ENCODE peak calls at places on chromosomes 3 and 15, in five cellular contexts. One of them, this sample, is unnamed.

GRCh38 chr3:56593455-56594158 is 36.6 kb downstream of the CCDC66 start:
- DNase-seq in AG10803: no peak
- DNase-seq in thoracic aorta: no peak
- DNase-seq in lung: no peak
- DNase-seq in CD4-positive, alpha-beta T cell: peak
- DNase-seq in this sample: no peak

GRCh38 chr15:52227456-52227855 is 36.3 kb upstream of the GNB5 start:
- DNase-seq in AG10803: peak
- DNase-seq in thoracic aorta: peak
- DNase-seq in lung: peak
- DNase-seq in CD4-positive, alpha-beta T cell: peak
- DNase-seq in this sample: peak

GRCh38 chr3:128236667-128237066 is 83.4 kb downstream of the EEFSEC start:
- DNase-seq in AG10803: no peak
- DNase-seq in thoracic aorta: no peak
- DNase-seq in lung: no peak
- DNase-seq in CD4-positive, alpha-beta T cell: no peak
- DNase-seq in this sample: no peak

GRCh38 chr15:66830358-66830757 is 128.3 kb downstream of the SMAD6 start:
- DNase-seq in AG10803: peak
- DNase-seq in thoracic aorta: no peak
- DNase-seq in lung: no peak
- DNase-seq in CD4-positive, alpha-beta T cell: no peak
- DNase-seq in this sample: no peak

GRCh38 chr3:99635348-99635747 is 3.0 kb upstream of the COL8A1 start:
- DNase-seq in AG10803: no peak
- DNase-seq in thoracic aorta: no peak
- DNase-seq in lung: no peak
- DNase-seq in CD4-positive, alpha-beta T cell: no peak
- DNase-seq in this sample: no peak

GRCh38 chr3:125132815-125133214 is 77.0 kb upstream of the HEG1 start:
- DNase-seq in AG10803: no peak
- DNase-seq in thoracic aorta: no peak
- DNase-seq in lung: no peak
- DNase-seq in CD4-positive, alpha-beta T cell: no peak
- DNase-seq in this sample: no peak

GRCh38 chr3:153277029-153277428 is 115.0 kb downstream of the RAP2B start:
- DNase-seq in AG10803: peak
- DNase-seq in thoracic aorta: no peak
- DNase-seq in lung: no peak
- DNase-seq in CD4-positive, alpha-beta T cell: no peak
- DNase-seq in this sample: no peak

GRCh38 chr3:102336130-102336529 is 98.7 kb upstream of the ZPLD1 start:
- DNase-seq in AG10803: no peak
- DNase-seq in thoracic aorta: no peak
- DNase-seq in lung: no peak
- DNase-seq in CD4-positive, alpha-beta T cell: no peak
- DNase-seq in this sample: no peak

GRCh38 chr3:163543558-163544189 is 1534.6 kb downstream of the SI start:
- DNase-seq in AG10803: no peak
- DNase-seq in thoracic aorta: no peak
- DNase-seq in lung: no peak
- DNase-seq in CD4-positive, alpha-beta T cell: no peak
- DNase-seq in this sample: no peak
- TF ChIP-seq CTCF in AG10803: no peak
- TF ChIP-seq CTCF in thoracic aorta: no peak
- TF ChIP-seq CTCF in lung: no peak
- TF ChIP-seq CTCF in CD4-positive, alpha-beta T cell: no peak
- TF ChIP-seq CTCF in this sample: no peak

DNA sequence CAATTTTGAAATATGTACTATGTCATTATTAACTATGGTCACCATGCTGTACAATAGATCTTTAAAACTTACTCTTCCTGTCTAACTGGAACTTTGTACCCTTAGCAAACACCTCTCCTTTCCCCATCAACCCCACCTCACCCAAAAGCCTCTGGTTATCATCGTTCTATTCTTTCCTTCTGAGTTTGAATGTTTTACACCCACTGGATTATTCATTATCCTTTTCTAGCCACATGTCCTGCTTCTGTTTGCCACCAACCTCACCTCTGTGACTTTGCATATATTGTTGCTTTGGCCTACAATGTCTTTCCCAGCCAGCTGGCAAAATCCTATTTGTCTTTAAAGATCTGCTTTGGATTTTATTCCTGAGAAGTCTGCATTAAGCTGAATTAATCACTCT is 102.6 kb upstream of the TSPAN3 start:
- DNase-seq in AG10803: no peak
- DNase-seq in thoracic aorta: no peak
- DNase-seq in lung: no peak
- DNase-seq in CD4-positive, alpha-beta T cell: no peak
- DNase-seq in this sample: no peak
- TF ChIP-seq CTCF in AG10803: no peak
- TF ChIP-seq CTCF in thoracic aorta: no peak
- TF ChIP-seq CTCF in lung: no peak
- TF ChIP-seq CTCF in CD4-positive, alpha-beta T cell: no peak
- TF ChIP-seq CTCF in this sample: no peak

GRCh38 chr15:68370768-68371151 is 61.2 kb downstream of the ITGA11 start:
- DNase-seq in AG10803: no peak
- DNase-seq in thoracic aorta: no peak
- DNase-seq in lung: no peak
- DNase-seq in CD4-positive, alpha-beta T cell: no peak
- DNase-seq in this sample: no peak

GRCh38 chr15:68371160-68371559 is 60.8 kb downstream of the ITGA11 start:
- DNase-seq in AG10803: no peak
- DNase-seq in thoracic aorta: no peak
- DNase-seq in lung: no peak
- DNase-seq in CD4-positive, alpha-beta T cell: no peak
- DNase-seq in this sample: no peak

GRCh38 chr15:68371851-68372250 is 60.1 kb downstream of the ITGA11 start:
- DNase-seq in AG10803: no peak
- DNase-seq in thoracic aorta: no peak
- DNase-seq in lung: no peak
- DNase-seq in CD4-positive, alpha-beta T cell: no peak
- DNase-seq in this sample: no peak

GRCh38 chr15:68373028-68373427 is 58.9 kb downstream of the ITGA11 start:
- DNase-seq in AG10803: no peak
- DNase-seq in thoracic aorta: no peak
- DNase-seq in lung: no peak
- DNase-seq in CD4-positive, alpha-beta T cell: no peak
- DNase-seq in this sample: no peak

GRCh38 chr15:68372291-68372811 is 59.6 kb downstream of the ITGA11 start:
- DNase-seq in AG10803: no peak
- DNase-seq in thoracic aorta: no peak
- DNase-seq in lung: no peak
- DNase-seq in CD4-positive, alpha-beta T cell: no peak
- DNase-seq in this sample: no peak
- TF ChIP-seq CTCF in AG10803: peak
- TF ChIP-seq CTCF in thoracic aorta: peak
- TF ChIP-seq CTCF in lung: no peak
- TF ChIP-seq CTCF in CD4-positive, alpha-beta T cell: no peak
- TF ChIP-seq CTCF in this sample: no peak

GRCh38 chr15:73265536-73266153 is 103.1 kb downstream of the HCN4 start:
- DNase-seq in AG10803: peak
- DNase-seq in thoracic aorta: no peak
- DNase-seq in lung: no peak
- DNase-seq in CD4-positive, alpha-beta T cell: peak
- DNase-seq in this sample: peak
- TF ChIP-seq CTCF in AG10803: peak
- TF ChIP-seq CTCF in thoracic aorta: peak
- TF ChIP-seq CTCF in lung: peak
- TF ChIP-seq CTCF in CD4-positive, alpha-beta T cell: peak
- TF ChIP-seq CTCF in this sample: peak

GRCh38 chr3:5787863-5788488 is 600.5 kb downstream of the EDEM1 start:
- DNase-seq in AG10803: no peak
- DNase-seq in thoracic aorta: no peak
- DNase-seq in lung: no peak
- DNase-seq in CD4-positive, alpha-beta T cell: no peak
- DNase-seq in this sample: peak
- TF ChIP-seq CTCF in AG10803: no peak
- TF ChIP-seq CTCF in thoracic aorta: no peak
- TF ChIP-seq CTCF in lung: no peak
- TF ChIP-seq CTCF in CD4-positive, alpha-beta T cell: no peak
- TF ChIP-seq CTCF in this sample: no peak

DNA sequence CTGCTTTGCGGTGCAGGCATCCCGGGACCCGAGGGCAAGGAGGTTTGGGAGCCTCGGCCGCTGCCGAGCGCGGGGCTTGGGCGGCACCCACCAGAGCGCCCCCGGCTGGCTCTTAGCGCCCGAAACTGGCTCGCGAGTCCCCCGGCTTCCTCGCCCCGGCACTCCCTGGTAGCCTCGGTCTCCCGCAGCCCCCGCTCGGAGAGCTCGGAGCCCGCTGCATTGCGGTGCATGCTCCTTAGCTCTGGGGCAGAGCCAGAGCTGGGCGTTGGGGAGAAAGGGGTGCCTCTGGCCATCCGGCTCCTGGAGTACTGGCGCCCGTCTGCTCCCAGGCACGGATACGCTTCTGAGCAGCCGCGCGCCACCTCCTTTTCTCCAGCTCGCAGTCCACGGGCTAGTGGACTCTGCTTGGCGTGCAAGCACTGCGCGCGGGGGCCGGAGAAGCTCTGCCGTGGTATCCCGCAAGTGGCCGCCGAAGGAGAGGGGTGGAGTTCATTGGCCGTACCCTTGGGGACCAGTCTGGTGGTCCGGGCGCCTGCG is 784 bp downstream of the EPHB1 start:
- DNase-seq in AG10803: peak
- DNase-seq in thoracic aorta: no peak
- DNase-seq in lung: peak
- DNase-seq in CD4-positive, alpha-beta T cell: no peak
- DNase-seq in this sample: peak
- TF ChIP-seq CTCF in AG10803: peak
- TF ChIP-seq CTCF in thoracic aorta: no peak
- TF ChIP-seq CTCF in lung: no peak
- TF ChIP-seq CTCF in CD4-positive, alpha-beta T cell: no peak
- TF ChIP-seq CTCF in this sample: no peak

DNA sequence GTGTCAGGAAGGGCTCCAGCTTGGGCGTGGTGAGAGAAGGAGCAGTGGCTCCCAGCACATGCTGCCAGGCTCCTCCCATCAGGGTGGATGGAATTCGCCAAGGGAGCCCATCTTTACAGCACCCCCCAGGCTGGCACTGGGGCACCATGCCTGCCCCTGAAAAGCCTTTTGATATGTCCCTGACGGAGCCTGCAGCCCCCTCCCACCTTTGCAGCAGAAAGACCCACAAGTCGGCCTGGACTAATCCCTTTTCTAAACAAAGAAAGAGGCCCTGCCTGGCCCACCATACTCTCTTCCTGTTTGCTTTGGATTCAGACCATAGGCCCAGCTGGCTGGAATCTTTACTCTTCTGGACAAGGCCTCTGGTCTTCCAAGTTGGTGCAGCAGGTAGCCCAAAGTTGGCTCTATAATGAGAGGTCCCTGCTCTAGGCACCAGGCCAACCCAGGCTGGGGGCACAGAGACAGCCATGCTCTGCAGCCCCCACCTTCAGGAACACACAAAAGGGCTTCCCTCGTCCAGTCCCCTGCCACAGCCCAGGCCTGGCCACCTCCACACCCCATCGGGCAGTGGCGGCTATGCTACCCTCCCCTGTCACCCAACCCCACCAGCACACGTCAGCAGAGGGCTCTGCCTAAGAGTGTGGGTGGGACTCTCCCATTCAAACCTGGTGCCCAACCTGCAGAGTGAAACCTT is 5.4 kb downstream of the ANPEP start:
- DNase-seq in AG10803: no peak
- DNase-seq in thoracic aorta: no peak
- DNase-seq in lung: no peak
- DNase-seq in CD4-positive, alpha-beta T cell: no peak
- DNase-seq in this sample: no peak
- TF ChIP-seq CTCF in AG10803: no peak
- TF ChIP-seq CTCF in thoracic aorta: no peak
- TF ChIP-seq CTCF in lung: no peak
- TF ChIP-seq CTCF in CD4-positive, alpha-beta T cell: no peak
- TF ChIP-seq CTCF in this sample: no peak

GRCh38 chr3:113287111-113287817 is 75.9 kb downstream of the BOC start:
- DNase-seq in AG10803: peak
- DNase-seq in thoracic aorta: no peak
- DNase-seq in lung: no peak
- DNase-seq in CD4-positive, alpha-beta T cell: no peak
- DNase-seq in this sample: peak

GRCh38 chr3:113285226-113285625 is 73.9 kb downstream of the BOC start:
- DNase-seq in AG10803: no peak
- DNase-seq in thoracic aorta: no peak
- DNase-seq in lung: no peak
- DNase-seq in CD4-positive, alpha-beta T cell: no peak
- DNase-seq in this sample: no peak

GRCh38 chr3:113285741-113286140 is 74.4 kb downstream of the BOC start:
- DNase-seq in AG10803: peak
- DNase-seq in thoracic aorta: no peak
- DNase-seq in lung: no peak
- DNase-seq in CD4-positive, alpha-beta T cell: no peak
- DNase-seq in this sample: no peak

GRCh38 chr3:113286524-113286923 is 75.2 kb downstream of the BOC start:
- DNase-seq in AG10803: no peak
- DNase-seq in thoracic aorta: no peak
- DNase-seq in lung: no peak
- DNase-seq in CD4-positive, alpha-beta T cell: no peak
- DNase-seq in this sample: no peak

DNA sequence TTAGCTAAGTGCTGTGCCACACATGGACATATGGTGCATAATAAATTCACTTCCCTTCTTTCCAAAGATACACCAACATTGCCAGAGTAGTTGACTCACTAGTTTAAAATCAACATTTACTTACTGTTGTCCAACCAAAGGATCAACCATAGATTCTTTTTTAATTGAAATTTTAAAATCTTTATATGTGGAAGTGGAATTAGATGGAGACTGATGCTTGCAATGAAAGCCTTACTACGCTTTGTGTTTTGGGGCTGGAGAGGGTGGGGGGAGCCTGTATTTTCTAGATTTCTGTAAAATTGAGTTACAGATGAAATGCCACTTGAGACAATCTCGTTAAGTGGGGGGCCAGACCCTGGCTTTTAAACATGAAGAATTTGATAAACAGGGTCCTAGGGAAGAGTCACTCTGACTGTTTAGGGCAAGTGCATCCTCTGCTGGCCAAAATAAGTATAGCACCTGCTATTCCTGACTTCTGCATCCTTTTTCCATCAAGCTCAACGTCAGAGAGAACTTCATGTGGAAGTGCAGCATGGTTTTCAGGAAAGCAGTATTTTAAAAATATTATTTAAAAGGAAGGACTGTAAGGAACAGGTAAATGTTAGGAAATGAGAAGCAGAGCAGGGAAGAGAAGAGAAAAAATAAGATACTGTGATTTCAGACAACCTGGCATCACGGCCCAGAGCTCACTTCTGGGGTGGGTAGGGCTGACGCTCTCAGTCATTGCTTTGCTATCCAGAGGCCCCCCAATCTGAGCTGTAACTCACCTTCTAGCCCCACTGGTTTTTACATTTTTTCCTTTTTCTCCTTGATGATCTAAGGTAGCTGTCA is 76.7 kb downstream of the BOC start:
- DNase-seq in AG10803: peak
- DNase-seq in thoracic aorta: no peak
- DNase-seq in lung: no peak
- DNase-seq in CD4-positive, alpha-beta T cell: peak
- DNase-seq in this sample: peak
- TF ChIP-seq CTCF in AG10803: peak
- TF ChIP-seq CTCF in thoracic aorta: peak
- TF ChIP-seq CTCF in lung: peak
- TF ChIP-seq CTCF in CD4-positive, alpha-beta T cell: peak
- TF ChIP-seq CTCF in this sample: peak

This sample was measured in GM13976.